ENCODE peak calls at places on chromosomes 11 and 22, in eight cellular contexts. One of them, this sample, is unnamed.

GRCh38 chr22:19448739-19449421 is 1.4 kb upstream of the C22orf39 start:
- DNase-seq in small intestine: no peak
- DNase-seq in neuronal stem cell: no peak
- DNase-seq in endodermal cell: peak; percentile 58
- DNase-seq in tibial nerve: no peak
- DNase-seq in CD8-positive, alpha-beta memory T cell: no peak
- DNase-seq in neural progenitor cell: peak; percentile 13
- DNase-seq in transverse colon: no peak
- DNase-seq in this sample: no peak

GRCh38 chr11:120929664-120930154 is 94.2 kb upstream of the TBCEL start:
- DNase-seq in small intestine: peak; percentile 50
- DNase-seq in neuronal stem cell: peak; percentile 73
- DNase-seq in endodermal cell: peak; percentile 96
- DNase-seq in tibial nerve: no peak
- DNase-seq in CD8-positive, alpha-beta memory T cell: no peak
- DNase-seq in neural progenitor cell: peak; percentile 90
- DNase-seq in transverse colon: peak; percentile 41
- DNase-seq in this sample: peak; percentile 13

GRCh38 chr11:108135845-108136599 is 14.7 kb downstream of the ACAT1 start:
- DNase-seq in small intestine: peak; percentile 10
- DNase-seq in neuronal stem cell: no peak
- DNase-seq in endodermal cell: no peak
- DNase-seq in tibial nerve: no peak
- DNase-seq in CD8-positive, alpha-beta memory T cell: no peak
- DNase-seq in neural progenitor cell: no peak
- DNase-seq in transverse colon: no peak
- DNase-seq in this sample: no peak

GRCh38 chr11:100739636-100740035 is 52.5 kb downstream of the ARHGAP42 start:
- DNase-seq in small intestine: no peak
- DNase-seq in neuronal stem cell: no peak
- DNase-seq in endodermal cell: no peak
- DNase-seq in tibial nerve: no peak
- DNase-seq in CD8-positive, alpha-beta memory T cell: no peak
- DNase-seq in neural progenitor cell: peak; percentile 36
- DNase-seq in transverse colon: no peak
- DNase-seq in this sample: no peak

GRCh38 chr11:2564008-2564530 is 119.3 kb downstream of the KCNQ1 start:
- DNase-seq in small intestine: no peak
- DNase-seq in neuronal stem cell: no peak
- DNase-seq in endodermal cell: no peak
- DNase-seq in tibial nerve: no peak
- DNase-seq in CD8-positive, alpha-beta memory T cell: no peak
- DNase-seq in neural progenitor cell: no peak
- DNase-seq in transverse colon: no peak
- DNase-seq in this sample: no peak

GRCh38 chr11:77589181-77589520 is 602 bp upstream of the AQP11 start:
- DNase-seq in small intestine: no peak
- DNase-seq in neuronal stem cell: no peak
- DNase-seq in endodermal cell: no peak
- DNase-seq in tibial nerve: no peak
- DNase-seq in CD8-positive, alpha-beta memory T cell: no peak
- DNase-seq in neural progenitor cell: no peak
- DNase-seq in transverse colon: no peak
- DNase-seq in this sample: no peak

GRCh38 chr22:17633217-17633997 is 4.9 kb upstream of the ATP6V1E1 start:
- DNase-seq in small intestine: no peak
- DNase-seq in neuronal stem cell: no peak
- DNase-seq in endodermal cell: peak; percentile 58
- DNase-seq in tibial nerve: no peak
- DNase-seq in CD8-positive, alpha-beta memory T cell: no peak
- DNase-seq in neural progenitor cell: no peak
- DNase-seq in transverse colon: no peak
- DNase-seq in this sample: no peak

GRCh38 chr11:43802509-43802908 is 78.1 kb upstream of the ALKBH3 start:
- DNase-seq in small intestine: no peak
- DNase-seq in neuronal stem cell: no peak
- DNase-seq in endodermal cell: no peak
- DNase-seq in tibial nerve: no peak
- DNase-seq in CD8-positive, alpha-beta memory T cell: no peak
- DNase-seq in neural progenitor cell: no peak
- DNase-seq in transverse colon: no peak
- DNase-seq in this sample: no peak

GRCh38 chr11:119728226-119728626 is 774 bp downstream of the NECTIN1 start:
- DNase-seq in small intestine: no peak
- DNase-seq in neuronal stem cell: peak; percentile 26
- DNase-seq in endodermal cell: peak; percentile 73
- DNase-seq in tibial nerve: no peak
- DNase-seq in CD8-positive, alpha-beta memory T cell: peak; percentile 16
- DNase-seq in neural progenitor cell: peak; percentile 44
- DNase-seq in transverse colon: peak; percentile 25
- DNase-seq in this sample: no peak

GRCh38 chr11:62552465-62552782 is 5.8 kb upstream of the AHNAK start:
- DNase-seq in small intestine: no peak
- DNase-seq in neuronal stem cell: no peak
- DNase-seq in endodermal cell: peak; percentile 58
- DNase-seq in tibial nerve: no peak
- DNase-seq in CD8-positive, alpha-beta memory T cell: no peak
- DNase-seq in neural progenitor cell: peak; percentile 53
- DNase-seq in transverse colon: no peak
- DNase-seq in this sample: no peak

GRCh38 chr11:76233936-76234703 is 27.8 kb upstream of the WNT11 start:
- DNase-seq in small intestine: peak; percentile 37
- DNase-seq in neuronal stem cell: no peak
- DNase-seq in endodermal cell: peak; percentile 74
- DNase-seq in tibial nerve: peak; percentile 58
- DNase-seq in CD8-positive, alpha-beta memory T cell: no peak
- DNase-seq in neural progenitor cell: peak; percentile 68
- DNase-seq in transverse colon: peak; percentile 55
- DNase-seq in this sample: no peak

GRCh38 chr11:59400461-59401261 is 25.6 kb downstream of the OR5A2 start:
- DNase-seq in small intestine: no peak
- DNase-seq in neuronal stem cell: no peak
- DNase-seq in endodermal cell: no peak
- DNase-seq in tibial nerve: no peak
- DNase-seq in CD8-positive, alpha-beta memory T cell: no peak
- DNase-seq in neural progenitor cell: no peak
- DNase-seq in transverse colon: no peak
- DNase-seq in this sample: no peak

GRCh38 chr11:59403546-59403945 is 22.7 kb downstream of the OR5A2 start:
- DNase-seq in small intestine: no peak
- DNase-seq in neuronal stem cell: no peak
- DNase-seq in endodermal cell: no peak
- DNase-seq in tibial nerve: no peak
- DNase-seq in CD8-positive, alpha-beta memory T cell: no peak
- DNase-seq in neural progenitor cell: peak; percentile 12
- DNase-seq in transverse colon: no peak
- DNase-seq in this sample: no peak

GRCh38 chr11:59401262-59401552 is 25.0 kb downstream of the OR5A2 start:
- DNase-seq in small intestine: no peak
- DNase-seq in neuronal stem cell: no peak
- DNase-seq in endodermal cell: no peak
- DNase-seq in tibial nerve: no peak
- DNase-seq in CD8-positive, alpha-beta memory T cell: no peak
- DNase-seq in neural progenitor cell: no peak
- DNase-seq in transverse colon: no peak
- DNase-seq in this sample: no peak
- H3K9me3 ChIP-seq in small intestine: no peaks in the 10 kb centered on the region
- H3K9me3 ChIP-seq in neuronal stem cell: peaks cover 8% of the 10 kb centered on the region
- H3K9me3 ChIP-seq in endodermal cell: peaks cover 31% of the 10 kb centered on the region
- H3K9me3 ChIP-seq in tibial nerve: no peaks in the 10 kb centered on the region
- H3K9me3 ChIP-seq in CD8-positive, alpha-beta memory T cell: no peaks in the 10 kb centered on the region
- H3K9me3 ChIP-seq in neural progenitor cell: peaks cover 37% of the 10 kb centered on the region
- H3K9me3 ChIP-seq in transverse colon: no peaks in the 10 kb centered on the region
- H3K9me3 ChIP-seq in this sample: peaks cover 6% of the 10 kb centered on the region

GRCh38 chr11:91608662-91609061 is 616.0 kb upstream of the FAT3 start:
- DNase-seq in small intestine: no peak
- DNase-seq in neuronal stem cell: no peak
- DNase-seq in endodermal cell: no peak
- DNase-seq in tibial nerve: no peak
- DNase-seq in CD8-positive, alpha-beta memory T cell: no peak
- DNase-seq in neural progenitor cell: no peak
- DNase-seq in transverse colon: no peak
- DNase-seq in this sample: no peak
- H3K9me3 ChIP-seq in small intestine: no peaks in the 10 kb centered on the region
- H3K9me3 ChIP-seq in neuronal stem cell: no peaks in the 10 kb centered on the region
- H3K9me3 ChIP-seq in endodermal cell: no peaks in the 10 kb centered on the region
- H3K9me3 ChIP-seq in tibial nerve: no peaks in the 10 kb centered on the region
- H3K9me3 ChIP-seq in CD8-positive, alpha-beta memory T cell: peaks cover 4% of the 10 kb centered on the region
- H3K9me3 ChIP-seq in neural progenitor cell: no peaks in the 10 kb centered on the region
- H3K9me3 ChIP-seq in transverse colon: no peaks in the 10 kb centered on the region
- H3K9me3 ChIP-seq in this sample: no peaks in the 10 kb centered on the region

GRCh38 chr11:67666303-67666645 is 8.1 kb downstream of the ALDH3B2 start:
- DNase-seq in small intestine: no peak
- DNase-seq in neuronal stem cell: no peak
- DNase-seq in endodermal cell: no peak
- DNase-seq in tibial nerve: no peak
- DNase-seq in CD8-positive, alpha-beta memory T cell: no peak
- DNase-seq in neural progenitor cell: no peak
- DNase-seq in transverse colon: no peak
- DNase-seq in this sample: no peak
- H3K9me3 ChIP-seq in small intestine: no peaks in the 10 kb centered on the region
- H3K9me3 ChIP-seq in neuronal stem cell: no peaks in the 10 kb centered on the region
- H3K9me3 ChIP-seq in endodermal cell: no peaks in the 10 kb centered on the region
- H3K9me3 ChIP-seq in tibial nerve: no peaks in the 10 kb centered on the region
- H3K9me3 ChIP-seq in CD8-positive, alpha-beta memory T cell: no peaks in the 10 kb centered on the region
- H3K9me3 ChIP-seq in neural progenitor cell: no peaks in the 10 kb centered on the region
- H3K9me3 ChIP-seq in transverse colon: no peaks in the 10 kb centered on the region
- H3K9me3 ChIP-seq in this sample: no peaks in the 10 kb centered on the region

GRCh38 chr11:127564803-127565202 is 564.2 kb upstream of the KIRREL3 start:
- DNase-seq in small intestine: no peak
- DNase-seq in neuronal stem cell: no peak
- DNase-seq in endodermal cell: peak; percentile 45
- DNase-seq in tibial nerve: no peak
- DNase-seq in CD8-positive, alpha-beta memory T cell: no peak
- DNase-seq in neural progenitor cell: no peak
- DNase-seq in transverse colon: no peak
- DNase-seq in this sample: no peak
- H3K9me3 ChIP-seq in small intestine: no peaks in the 10 kb centered on the region
- H3K9me3 ChIP-seq in neuronal stem cell: no peaks in the 10 kb centered on the region
- H3K9me3 ChIP-seq in endodermal cell: peaks cover 3% of the 10 kb centered on the region
- H3K9me3 ChIP-seq in tibial nerve: no peaks in the 10 kb centered on the region
- H3K9me3 ChIP-seq in CD8-positive, alpha-beta memory T cell: no peaks in the 10 kb centered on the region
- H3K9me3 ChIP-seq in neural progenitor cell: no peaks in the 10 kb centered on the region
- H3K9me3 ChIP-seq in transverse colon: no peaks in the 10 kb centered on the region
- H3K9me3 ChIP-seq in this sample: no peaks in the 10 kb centered on the region

GRCh38 chr11:33158596-33158995 is 2.7 kb downstream of the CSTF3 start:
- DNase-seq in small intestine: no peak
- DNase-seq in neuronal stem cell: no peak
- DNase-seq in endodermal cell: no peak
- DNase-seq in tibial nerve: no peak
- DNase-seq in CD8-positive, alpha-beta memory T cell: no peak
- DNase-seq in neural progenitor cell: no peak
- DNase-seq in transverse colon: no peak
- DNase-seq in this sample: no peak
- H3K9me3 ChIP-seq in small intestine: no peaks in the 10 kb centered on the region
- H3K9me3 ChIP-seq in neuronal stem cell: peaks cover 46% of the 10 kb centered on the region
- H3K9me3 ChIP-seq in endodermal cell: peaks cover 5% of the 10 kb centered on the region
- H3K9me3 ChIP-seq in tibial nerve: no peaks in the 10 kb centered on the region
- H3K9me3 ChIP-seq in CD8-positive, alpha-beta memory T cell: no peaks in the 10 kb centered on the region
- H3K9me3 ChIP-seq in neural progenitor cell: no peaks in the 10 kb centered on the region
- H3K9me3 ChIP-seq in transverse colon: no peaks in the 10 kb centered on the region
- H3K9me3 ChIP-seq in this sample: no peaks in the 10 kb centered on the region

GRCh38 chr22:48714231-48714630 is 1113.4 kb downstream of the BRD1 start:
- DNase-seq in small intestine: no peak
- DNase-seq in neuronal stem cell: no peak
- DNase-seq in endodermal cell: peak; percentile 34
- DNase-seq in tibial nerve: no peak
- DNase-seq in CD8-positive, alpha-beta memory T cell: no peak
- DNase-seq in neural progenitor cell: no peak
- DNase-seq in transverse colon: no peak
- DNase-seq in this sample: no peak
- H3K9me3 ChIP-seq in small intestine: no peaks in the 10 kb centered on the region
- H3K9me3 ChIP-seq in neuronal stem cell: no peaks in the 10 kb centered on the region
- H3K9me3 ChIP-seq in endodermal cell: peaks cover 6% of the 10 kb centered on the region
- H3K9me3 ChIP-seq in tibial nerve: no peaks in the 10 kb centered on the region
- H3K9me3 ChIP-seq in CD8-positive, alpha-beta memory T cell: no peaks in the 10 kb centered on the region
- H3K9me3 ChIP-seq in neural progenitor cell: no peaks in the 10 kb centered on the region
- H3K9me3 ChIP-seq in transverse colon: no peaks in the 10 kb centered on the region
- H3K9me3 ChIP-seq in this sample: no peaks in the 10 kb centered on the region

This sample was measured in T-helper 17 cell.